ENCODE peak calls at places on chromosome 19, in ten cellular contexts. H is hepatic stellate cell; P is lung microvascular endothelial cell; C is stimulated activated CD4-positive, alpha-beta T cell treated with anti-CD3 and anti-CD28 coated beads, Interleukin-1b, Interleukin-23, amount 100 ng/mL, for 4 hours; X is T-helper 17 cell; F is Kasumi-1; T is non-pigmented ciliary epithelial cell; O is stimulated activated CD8-positive, alpha-beta memory T cell treated with anti-CD3 and anti-CD28 coated beads, Interleukin-2, amount 100 ng/mL, for 1 hour; L is EL; M is RPMI7951. D is an unnamed sample.
A peak's percentile ranks its signal among the peaks of the same experiment; 100 is the strongest.

GRCh38 chr19:33381101-33381500 is 7.6 kb downstream of the CEBPG start:
- DNase-seq in H (no peak), P (no peak), C (no peak), X (no peak), F (no peak), T (no peak), O (no peak), L (no peak), M (no peak), D (no peak)

GRCh38 chr19:58477130-58477529 is 978 bp downstream of the ZNF446 start:
- DNase-seq in H (no peak), P (no peak), C (no peak), X (no peak), F (no peak), T (no peak), O (no peak), L (no peak), M (no peak), D (no peak)

GRCh38 chr19:45075215-45076028 is 856 bp downstream of the ZNF296 start:
- DNase-seq in H (peak; percentile 76), P (peak; percentile 26), C (no peak), X (peak; percentile 19), F (peak; percentile 80), T (no peak), O (no peak), L (peak; percentile 56), M (peak; percentile 84), D (peak; percentile 83)

GRCh38 chr19:55684946-55685681 is 10.1 kb downstream of the EPN1 start:
- DNase-seq in H (no peak), P (no peak), C (no peak), X (no peak), F (no peak), T (no peak), O (no peak), L (no peak), M (no peak), D (no peak)

GRCh38 chr19:17830567-17831418 is 9.5 kb upstream of the INSL3 start:
- DNase-seq in H (peak; percentile 62), P (peak; percentile 91), C (no peak), X (peak; percentile 39), F (no peak), T (peak; percentile 42), O (no peak), L (peak; percentile 34), M (peak; percentile 61), D (peak; percentile 46)

GRCh38 chr19:17282488-17283256 is 971 bp downstream of the ANKLE1 start:
- DNase-seq in H (peak; percentile 87), P (peak; percentile 74), C (peak; percentile 71), X (peak; percentile 63), F (peak; percentile 72), T (no peak), O (peak; percentile 50), L (peak; percentile 84), M (peak; percentile 83), D (peak; percentile 76)

GRCh38 chr19:46068345-46069258 is 27.8 kb upstream of the IGFL4 start:
- DNase-seq in H (peak; percentile 23), P (peak; percentile 83), C (no peak), X (no peak), F (peak; percentile 31), T (no peak), O (no peak), L (peak; percentile 95), M (peak; percentile 100), D (no peak)

GRCh38 chr19:11005521-11005920 is 44.7 kb downstream of the SMARCA4 start:
- DNase-seq in H (no peak), P (no peak), C (no peak), X (no peak), F (no peak), T (no peak), O (no peak), L (no peak), M (no peak), D (no peak)

GRCh38 chr19:45076029-45076850 is at the start of gene ZNF296:
- DNase-seq in H (peak; percentile 76), P (peak; percentile 52), C (peak; percentile 65), X (peak; percentile 71), F (peak; percentile 58), T (no peak), O (peak; percentile 52), L (peak; percentile 49), M (peak; percentile 74), D (peak; percentile 69)

GRCh38 chr19:661427-662196 is 1.4 kb downstream of the RNF126 start:
- DNase-seq in H (peak; percentile 71), P (no peak), C (peak; percentile 42), X (peak; percentile 59), F (peak; percentile 70), T (no peak), O (peak; percentile 50), L (no peak), M (no peak), D (peak; percentile 50)

GRCh38 chr19:47446534-47447469 is 24.9 kb downstream of the SLC8A2 start:
- DNase-seq in H (no peak), P (no peak), C (no peak), X (no peak), F (no peak), T (no peak), O (no peak), L (peak; percentile 22), M (peak; percentile 26), D (no peak)